ENCODE peak calls at places on chromosomes 7 and 10, in seven cellular contexts. One of them, this sample, is unnamed.

GRCh38 chr10:91726355-91726754 is 71.9 kb upstream of the TNKS2 start:
- DNase-seq in adrenal gland: no peak
- DNase-seq in lower lobe of right lung: no peak
- DNase-seq in AG04450: no peak
- DNase-seq in WERI-Rb-1: no peak
- DNase-seq in mammary epithelial cell: no peak
- DNase-seq in OCI-LY7: no peak
- DNase-seq in this sample: no peak

GRCh38 chr7:106781007-106781406 is 84.1 kb upstream of the PIK3CG start:
- DNase-seq in adrenal gland: no peak
- DNase-seq in lower lobe of right lung: no peak
- DNase-seq in AG04450: no peak
- DNase-seq in WERI-Rb-1: no peak
- DNase-seq in mammary epithelial cell: no peak
- DNase-seq in OCI-LY7: no peak
- DNase-seq in this sample: no peak

GRCh38 chr7:22178735-22179134 is 178.2 kb downstream of the RAPGEF5 start:
- DNase-seq in adrenal gland: no peak
- DNase-seq in lower lobe of right lung: no peak
- DNase-seq in AG04450: no peak
- DNase-seq in WERI-Rb-1: no peak
- DNase-seq in mammary epithelial cell: no peak
- DNase-seq in OCI-LY7: no peak
- DNase-seq in this sample: no peak

GRCh38 chr10:28623483-28623882 is 53.8 kb upstream of the BAMBI start:
- DNase-seq in adrenal gland: no peak
- DNase-seq in lower lobe of right lung: no peak
- DNase-seq in AG04450: no peak
- DNase-seq in WERI-Rb-1: no peak
- DNase-seq in mammary epithelial cell: no peak
- DNase-seq in OCI-LY7: no peak
- DNase-seq in this sample: no peak

GRCh38 chr7:31986878-31987518 is 83.2 kb downstream of the PDE1C start:
- DNase-seq in adrenal gland: no peak
- DNase-seq in lower lobe of right lung: no peak
- DNase-seq in AG04450: peak
- DNase-seq in WERI-Rb-1: no peak
- DNase-seq in mammary epithelial cell: no peak
- DNase-seq in OCI-LY7: no peak
- DNase-seq in this sample: no peak

GRCh38 chr10:110310741-110311140 is 6.0 kb upstream of the SMNDC1 start:
- DNase-seq in adrenal gland: no peak
- DNase-seq in lower lobe of right lung: no peak
- DNase-seq in AG04450: no peak
- DNase-seq in WERI-Rb-1: peak
- DNase-seq in mammary epithelial cell: no peak
- DNase-seq in OCI-LY7: no peak
- DNase-seq in this sample: no peak

GRCh38 chr7:132516042-132516840 is 60.0 kb downstream of the PLXNA4 start:
- DNase-seq in adrenal gland: peak
- DNase-seq in lower lobe of right lung: no peak
- DNase-seq in AG04450: no peak
- DNase-seq in WERI-Rb-1: no peak
- DNase-seq in mammary epithelial cell: peak
- DNase-seq in OCI-LY7: no peak
- DNase-seq in this sample: no peak

GRCh38 chr10:73762915-73763314 is 18.7 kb downstream of the SEC24C start:
- DNase-seq in adrenal gland: no peak
- DNase-seq in lower lobe of right lung: no peak
- DNase-seq in AG04450: no peak
- DNase-seq in WERI-Rb-1: no peak
- DNase-seq in mammary epithelial cell: peak
- DNase-seq in OCI-LY7: no peak
- DNase-seq in this sample: no peak

GRCh38 chr10:73790886-73791625 is 5.7 kb downstream of the ZSWIM8 start:
- DNase-seq in adrenal gland: no peak
- DNase-seq in lower lobe of right lung: no peak
- DNase-seq in AG04450: no peak
- DNase-seq in WERI-Rb-1: no peak
- DNase-seq in mammary epithelial cell: no peak
- DNase-seq in OCI-LY7: no peak
- DNase-seq in this sample: no peak

GRCh38 chr7:1825877-1826741 is 156.0 kb downstream of the ELFN1 start:
- DNase-seq in adrenal gland: no peak
- DNase-seq in lower lobe of right lung: peak
- DNase-seq in AG04450: no peak
- DNase-seq in WERI-Rb-1: no peak
- DNase-seq in mammary epithelial cell: no peak
- DNase-seq in OCI-LY7: no peak
- DNase-seq in this sample: no peak

GRCh38 chr7:36287371-36288241 is 102.1 kb upstream of the ANLN start:
- DNase-seq in adrenal gland: no peak
- DNase-seq in lower lobe of right lung: no peak
- DNase-seq in AG04450: no peak
- DNase-seq in WERI-Rb-1: no peak
- DNase-seq in mammary epithelial cell: no peak
- DNase-seq in OCI-LY7: peak
- DNase-seq in this sample: peak

GRCh38 chr7:135741905-135742304 is 6.7 kb downstream of the FAM180A start:
- DNase-seq in adrenal gland: no peak
- DNase-seq in lower lobe of right lung: no peak
- DNase-seq in AG04450: no peak
- DNase-seq in WERI-Rb-1: no peak
- DNase-seq in mammary epithelial cell: no peak
- DNase-seq in OCI-LY7: no peak
- DNase-seq in this sample: no peak

DNA sequence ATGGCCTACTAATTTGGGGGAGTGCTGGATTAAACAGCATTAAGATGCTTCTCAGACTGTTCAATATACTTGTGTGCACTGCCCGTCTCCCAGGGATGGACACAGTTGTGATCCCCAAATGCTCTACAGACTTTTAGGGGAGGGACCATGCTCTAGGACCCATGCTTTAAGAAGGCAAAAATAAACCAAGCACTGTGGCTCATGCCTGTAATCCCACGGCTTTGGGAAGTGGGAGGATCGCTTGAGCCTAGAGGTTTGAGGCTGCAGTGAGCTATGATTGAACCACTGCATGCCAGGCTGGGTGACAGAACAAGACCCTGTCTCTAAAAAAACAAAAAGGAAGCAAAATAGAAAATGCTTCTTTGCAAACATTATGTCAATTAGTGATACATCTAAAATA is 102.6 kb downstream of the VOPP1 start:
- DNase-seq in adrenal gland: no peak
- DNase-seq in lower lobe of right lung: no peak
- DNase-seq in AG04450: no peak
- DNase-seq in WERI-Rb-1: no peak
- DNase-seq in mammary epithelial cell: no peak
- DNase-seq in OCI-LY7: no peak
- DNase-seq in this sample: no peak
- H3K27ac ChIP-seq in adrenal gland: no peak
- H3K27ac ChIP-seq in lower lobe of right lung: no peak
- H3K27ac ChIP-seq in AG04450: no peak
- H3K27ac ChIP-seq in WERI-Rb-1: no peak
- H3K27ac ChIP-seq in mammary epithelial cell: no peak
- H3K27ac ChIP-seq in OCI-LY7: peak
- H3K27ac ChIP-seq in this sample: no peak

GRCh38 chr7:105680505-105681187 is 99.4 kb upstream of the EFCAB10 start:
- DNase-seq in adrenal gland: peak
- DNase-seq in lower lobe of right lung: peak
- DNase-seq in AG04450: no peak
- DNase-seq in WERI-Rb-1: no peak
- DNase-seq in mammary epithelial cell: no peak
- DNase-seq in OCI-LY7: no peak
- DNase-seq in this sample: no peak

GRCh38 chr7:105677395-105677701 is 96.1 kb upstream of the EFCAB10 start:
- DNase-seq in adrenal gland: no peak
- DNase-seq in lower lobe of right lung: no peak
- DNase-seq in AG04450: no peak
- DNase-seq in WERI-Rb-1: no peak
- DNase-seq in mammary epithelial cell: no peak
- DNase-seq in OCI-LY7: no peak
- DNase-seq in this sample: no peak

GRCh38 chr7:105675873-105676484 is 94.7 kb upstream of the EFCAB10 start:
- DNase-seq in adrenal gland: peak
- DNase-seq in lower lobe of right lung: peak
- DNase-seq in AG04450: no peak
- DNase-seq in WERI-Rb-1: no peak
- DNase-seq in mammary epithelial cell: no peak
- DNase-seq in OCI-LY7: no peak
- DNase-seq in this sample: no peak

GRCh38 chr7:105678811-105679495 is 97.7 kb upstream of the EFCAB10 start:
- DNase-seq in adrenal gland: peak
- DNase-seq in lower lobe of right lung: peak
- DNase-seq in AG04450: no peak
- DNase-seq in WERI-Rb-1: no peak
- DNase-seq in mammary epithelial cell: peak
- DNase-seq in OCI-LY7: no peak
- DNase-seq in this sample: peak

DNA sequence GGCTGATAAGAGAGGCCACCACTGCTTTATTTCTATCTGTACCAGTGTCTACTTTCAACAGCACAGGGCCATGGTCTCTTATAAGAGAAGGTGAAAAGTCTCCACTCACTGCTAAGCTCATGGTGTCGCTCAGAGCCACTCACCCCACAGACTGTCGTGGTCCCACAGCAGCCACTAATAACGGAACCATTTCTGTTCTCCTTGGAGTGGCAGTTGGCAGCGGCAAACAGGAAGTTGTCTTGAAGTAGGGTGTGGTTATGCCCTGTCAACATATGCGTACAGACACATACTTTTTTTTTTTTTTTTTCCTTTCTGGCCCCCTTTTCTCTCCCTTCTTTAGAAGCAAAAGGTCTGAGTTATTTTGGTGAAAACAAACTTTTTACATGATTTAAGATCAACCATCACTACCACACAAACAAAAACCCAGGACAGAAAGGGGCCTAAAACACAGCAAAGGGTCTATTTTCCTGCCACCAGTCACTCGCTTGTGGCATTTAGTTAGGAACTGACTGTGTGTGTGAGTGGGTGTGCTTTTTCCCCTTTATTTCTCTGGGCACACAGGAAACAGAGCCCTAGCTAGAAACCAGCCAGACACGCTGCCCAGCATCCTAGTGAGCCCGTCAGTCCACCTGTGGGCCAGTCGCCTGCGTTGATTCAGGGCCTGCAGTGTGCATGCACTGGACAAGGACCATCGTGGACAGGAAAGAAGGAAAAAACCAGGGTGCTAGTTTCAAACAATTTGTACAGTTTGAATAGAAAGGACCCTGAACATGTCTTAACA is 96.7 kb upstream of the EFCAB10 start:
- DNase-seq in adrenal gland: peak
- DNase-seq in lower lobe of right lung: peak
- DNase-seq in AG04450: no peak
- DNase-seq in WERI-Rb-1: no peak
- DNase-seq in mammary epithelial cell: no peak
- DNase-seq in OCI-LY7: peak
- DNase-seq in this sample: no peak
- H3K4me3 ChIP-seq in adrenal gland: no peak
- H3K4me3 ChIP-seq in lower lobe of right lung: peak
- H3K4me3 ChIP-seq in AG04450: no peak
- H3K4me3 ChIP-seq in WERI-Rb-1: no peak
- H3K4me3 ChIP-seq in mammary epithelial cell: no peak
- H3K4me3 ChIP-seq in OCI-LY7: no peak
- H3K4me3 ChIP-seq in this sample: no peak

DNA sequence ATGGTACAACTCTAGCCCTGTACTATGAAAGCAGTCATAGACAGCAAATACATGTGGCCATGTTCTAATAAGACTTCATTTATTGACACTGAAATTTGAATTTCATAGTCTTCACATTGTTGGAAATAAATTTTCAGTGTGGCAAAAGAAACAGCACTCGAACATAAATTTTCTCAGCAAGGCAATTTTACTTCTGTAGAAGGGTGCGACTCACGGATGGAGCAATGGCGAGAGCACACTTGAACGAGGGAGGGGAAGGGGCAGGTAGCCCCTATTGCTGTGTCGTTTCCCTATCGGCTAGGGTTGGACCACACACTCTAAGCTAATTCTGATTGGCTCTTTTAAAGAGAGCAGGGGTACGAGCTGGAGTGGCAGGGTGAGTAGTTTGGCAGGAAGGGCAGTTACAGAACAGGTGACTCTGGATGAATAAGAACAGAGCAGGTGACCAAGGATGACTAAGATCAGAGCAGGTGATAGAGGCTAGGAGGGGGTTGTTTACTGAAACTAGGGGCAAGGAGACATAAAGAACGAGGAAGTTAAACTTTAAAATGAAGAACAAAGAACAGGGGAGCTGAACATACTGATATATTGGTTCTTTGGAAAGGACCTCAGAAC is 52.0 kb downstream of the LRRC4 start:
- DNase-seq in adrenal gland: no peak
- DNase-seq in lower lobe of right lung: no peak
- DNase-seq in AG04450: no peak
- DNase-seq in WERI-Rb-1: no peak
- DNase-seq in mammary epithelial cell: no peak
- DNase-seq in OCI-LY7: no peak
- DNase-seq in this sample: no peak
- H3K27ac ChIP-seq in adrenal gland: no peak
- H3K27ac ChIP-seq in lower lobe of right lung: no peak
- H3K27ac ChIP-seq in AG04450: no peak
- H3K27ac ChIP-seq in WERI-Rb-1: no peak
- H3K27ac ChIP-seq in mammary epithelial cell: no peak
- H3K27ac ChIP-seq in OCI-LY7: no peak
- H3K27ac ChIP-seq in this sample: no peak

DNA sequence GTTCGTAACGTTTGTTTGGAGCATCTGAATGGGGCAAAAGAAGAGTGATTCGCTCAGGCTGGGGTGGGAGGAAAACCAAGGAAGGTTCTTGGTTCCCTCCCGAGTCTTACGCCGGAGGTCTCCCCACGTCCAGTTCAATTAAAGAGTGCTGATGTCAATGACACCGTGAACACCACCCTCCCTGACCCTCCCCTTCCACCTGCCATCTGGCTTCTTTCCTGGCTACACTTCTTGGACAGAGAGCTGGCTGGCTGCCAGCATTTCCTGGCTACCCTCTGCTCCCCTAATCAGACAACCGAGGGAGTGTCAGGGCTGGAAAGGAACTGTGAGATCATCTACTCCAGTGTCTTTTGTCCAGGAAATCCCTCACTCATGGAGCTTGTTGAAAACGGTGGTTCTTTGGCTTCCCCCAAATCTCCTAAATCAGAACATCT is 24.1 kb upstream of the FFAR4 start:
- DNase-seq in adrenal gland: no peak
- DNase-seq in lower lobe of right lung: no peak
- DNase-seq in AG04450: no peak
- DNase-seq in WERI-Rb-1: peak
- DNase-seq in mammary epithelial cell: no peak
- DNase-seq in OCI-LY7: no peak
- DNase-seq in this sample: no peak
- H3K4me3 ChIP-seq in adrenal gland: no peak
- H3K4me3 ChIP-seq in lower lobe of right lung: peak
- H3K4me3 ChIP-seq in AG04450: peak
- H3K4me3 ChIP-seq in WERI-Rb-1: peak
- H3K4me3 ChIP-seq in mammary epithelial cell: no peak
- H3K4me3 ChIP-seq in OCI-LY7: no peak
- H3K4me3 ChIP-seq in this sample: no peak

GRCh38 chr10:53025172-53025651 is 252.6 kb upstream of the MBL2 start:
- DNase-seq in adrenal gland: no peak
- DNase-seq in lower lobe of right lung: no peak
- DNase-seq in AG04450: no peak
- DNase-seq in WERI-Rb-1: no peak
- DNase-seq in mammary epithelial cell: no peak
- DNase-seq in OCI-LY7: peak
- DNase-seq in this sample: peak

GRCh38 chr10:53023411-53023810 is 250.8 kb upstream of the MBL2 start:
- DNase-seq in adrenal gland: no peak
- DNase-seq in lower lobe of right lung: no peak
- DNase-seq in AG04450: no peak
- DNase-seq in WERI-Rb-1: no peak
- DNase-seq in mammary epithelial cell: no peak
- DNase-seq in OCI-LY7: no peak
- DNase-seq in this sample: no peak

GRCh38 chr10:53022663-53023088 is 250.1 kb upstream of the MBL2 start:
- DNase-seq in adrenal gland: no peak
- DNase-seq in lower lobe of right lung: no peak
- DNase-seq in AG04450: no peak
- DNase-seq in WERI-Rb-1: no peak
- DNase-seq in mammary epithelial cell: no peak
- DNase-seq in OCI-LY7: no peak
- DNase-seq in this sample: no peak
- H3K27ac ChIP-seq in adrenal gland: no peak
- H3K27ac ChIP-seq in lower lobe of right lung: no peak
- H3K27ac ChIP-seq in AG04450: no peak
- H3K27ac ChIP-seq in WERI-Rb-1: no peak
- H3K27ac ChIP-seq in mammary epithelial cell: no peak
- H3K27ac ChIP-seq in OCI-LY7: no peak
- H3K27ac ChIP-seq in this sample: no peak

This sample was measured in prostate gland.